ENCODE peak calls at places on chromosomes 3 and 15, in six cellular contexts. B, A, M, J, S and U are unnamed samples.

GRCh38 chr3:184315871-184316661 is 1.7 kb downstream of the EIF4G1 start:
- DNase-seq in B (no peak), A (no peak), M (no peak), J (no peak), S (no peak), U (peak)

GRCh38 chr3:150376001-150376848 is 31.9 kb upstream of the TSC22D2 start:
- DNase-seq in B (no peak), A (no peak), M (no peak), J (no peak), S (no peak), U (no peak)

GRCh38 chr15:74845581-74845980 is 2.6 kb upstream of the ULK3 start:
- DNase-seq in B (no peak), A (no peak), M (no peak), J (no peak), S (no peak), U (no peak)

GRCh38 chr3:100954990-100955389 is 38.2 kb downstream of the ABI3BP start:
- DNase-seq in B (no peak), A (no peak), M (no peak), J (no peak), S (peak), U (peak)

GRCh38 chr3:155617346-155617745 is 127.5 kb downstream of the PLCH1 start:
- DNase-seq in B (no peak), A (no peak), M (no peak), J (no peak), S (no peak), U (no peak)

GRCh38 chr3:106212658-106213222 is 343.9 kb upstream of the CBLB start:
- DNase-seq in B (no peak), A (no peak), M (no peak), J (no peak), S (no peak), U (no peak)

GRCh38 chr3:128649264-128649663 is 1.4 kb downstream of the RPN1 start:
- DNase-seq in B (no peak), A (no peak), M (no peak), J (no peak), S (no peak), U (no peak)

GRCh38 chr15:62726461-62726860 is 316.1 kb upstream of the TPM1 start:
- DNase-seq in B (no peak), A (no peak), M (no peak), J (no peak), S (no peak), U (no peak)

GRCh38 chr15:70091649-70092461 is 5.9 kb downstream of the TLE3 start:
- DNase-seq in B (peak), A (no peak), M (peak), J (peak), S (peak), U (no peak)

GRCh38 chr3:22371592-22372291 is 620.7 kb upstream of the ZNF385D start:
- DNase-seq in B (no peak), A (no peak), M (no peak), J (no peak), S (no peak), U (peak)

GRCh38 chr3:163490119-163490518 is 1588.2 kb downstream of the SI start:
- DNase-seq in B (peak), A (no peak), M (peak), J (peak), S (peak), U (no peak)

GRCh38 chr3:133940536-133940935 is 44.9 kb upstream of the RAB6B start:
- DNase-seq in B (no peak), A (peak), M (peak), J (peak), S (no peak), U (peak)

GRCh38 chr3:85626662-85627061 is 667.9 kb downstream of the CADM2 start:
- DNase-seq in B (no peak), A (no peak), M (no peak), J (no peak), S (no peak), U (no peak)

GRCh38 chr3:66490214-66490613 is 10.6 kb downstream of the LRIG1 start:
- DNase-seq in B (peak), A (peak), M (no peak), J (peak), S (peak), U (no peak)

GRCh38 chr3:12222765-12223485 is 64.2 kb upstream of the TIMP4 start:
- DNase-seq in B (no peak), A (no peak), M (no peak), J (no peak), S (no peak), U (no peak)

GRCh38 chr15:83436513-83437158 is 10.5 kb upstream of the SH3GL3 start:
- DNase-seq in B (no peak), A (no peak), M (no peak), J (no peak), S (no peak), U (no peak)

GRCh38 chr3:127038923-127039581 is 56.1 kb downstream of the PLXNA1 start:
- DNase-seq in B (no peak), A (no peak), M (peak), J (no peak), S (no peak), U (no peak)

GRCh38 chr3:184724662-184725061 is 12.8 kb upstream of the MAGEF1 start:
- DNase-seq in B (no peak), A (no peak), M (no peak), J (no peak), S (no peak), U (no peak)

GRCh38 chr3:74420538-74421128 is 193.8 kb downstream of the CNTN3 start:
- DNase-seq in B (no peak), A (no peak), M (no peak), J (no peak), S (no peak), U (no peak)

GRCh38 chr15:39269352-39269751 is 311.5 kb upstream of the THBS1 start:
- DNase-seq in B (no peak), A (no peak), M (no peak), J (no peak), S (no peak), U (no peak)

GRCh38 chr3:187227658-187228258 is 30.5 kb downstream of the RTP1 start:
- DNase-seq in B (no peak), A (no peak), M (no peak), J (no peak), S (no peak), U (no peak)

GRCh38 chr3:45482829-45483228 is 94.5 kb downstream of the LARS2 start:
- DNase-seq in B (no peak), A (no peak), M (no peak), J (no peak), S (no peak), U (no peak)

GRCh38 chr15:73052679-73053397 is 575 bp downstream of the NEO1 start:
- DNase-seq in B (peak), A (peak), M (peak), J (peak), S (peak), U (peak)

GRCh38 chr3:30475038-30475808 is 131.2 kb upstream of the TGFBR2 start:
- DNase-seq in B (no peak), A (no peak), M (no peak), J (no peak), S (no peak), U (no peak)

GRCh38 chr15:73983773-73984172 is 8.3 kb downstream of the STOML1 start:
- DNase-seq in B (no peak), A (no peak), M (no peak), J (no peak), S (no peak), U (no peak)

GRCh38 chr3:136535906-136536305 is 216.3 kb downstream of the STAG1 start:
- DNase-seq in B (no peak), A (no peak), M (no peak), J (no peak), S (no peak), U (no peak)

GRCh38 chr15:92082217-92082843 is 228.8 kb downstream of the SLCO3A1 start:
- DNase-seq in B (peak), A (no peak), M (no peak), J (peak), S (peak), U (no peak)

GRCh38 chr3:121477589-121477988 is 68.2 kb downstream of the POLQ start:
- DNase-seq in B (no peak), A (no peak), M (no peak), J (no peak), S (no peak), U (no peak)

GRCh38 chr3:66004244-66004643 is 34.5 kb downstream of the MAGI1 start:
- DNase-seq in B (no peak), A (peak), M (no peak), J (no peak), S (no peak), U (no peak)

GRCh38 chr3:17033516-17034168 is 148.9 kb downstream of the PLCL2 start:
- DNase-seq in B (no peak), A (no peak), M (no peak), J (no peak), S (no peak), U (no peak)

GRCh38 chr15:70209499-70209898 is 111.8 kb upstream of the TLE3 start:
- DNase-seq in B (no peak), A (no peak), M (no peak), J (no peak), S (no peak), U (no peak)

GRCh38 chr15:52559583-52559982 is 9.2 kb downstream of the ARPP19 start:
- DNase-seq in B (no peak), A (no peak), M (no peak), J (no peak), S (no peak), U (no peak)

GRCh38 chr3:140499114-140499757 is 178.6 kb upstream of the TRIM42 start:
- DNase-seq in B (no peak), A (no peak), M (no peak), J (no peak), S (no peak), U (no peak)

GRCh38 chr3:132721479-132722164 is 587 bp downstream of the NPHP3 start:
- DNase-seq in B (peak), A (peak), M (peak), J (peak), S (peak), U (peak)

GRCh38 chr15:39248204-39248603 is 332.7 kb upstream of the THBS1 start:
- DNase-seq in B (peak), A (no peak), M (no peak), J (no peak), S (no peak), U (no peak)

GRCh38 chr15:95266481-95267061 is 1035.2 kb downstream of the MCTP2 start:
- DNase-seq in B (no peak), A (no peak), M (no peak), J (no peak), S (no peak), U (no peak)

DNA sequence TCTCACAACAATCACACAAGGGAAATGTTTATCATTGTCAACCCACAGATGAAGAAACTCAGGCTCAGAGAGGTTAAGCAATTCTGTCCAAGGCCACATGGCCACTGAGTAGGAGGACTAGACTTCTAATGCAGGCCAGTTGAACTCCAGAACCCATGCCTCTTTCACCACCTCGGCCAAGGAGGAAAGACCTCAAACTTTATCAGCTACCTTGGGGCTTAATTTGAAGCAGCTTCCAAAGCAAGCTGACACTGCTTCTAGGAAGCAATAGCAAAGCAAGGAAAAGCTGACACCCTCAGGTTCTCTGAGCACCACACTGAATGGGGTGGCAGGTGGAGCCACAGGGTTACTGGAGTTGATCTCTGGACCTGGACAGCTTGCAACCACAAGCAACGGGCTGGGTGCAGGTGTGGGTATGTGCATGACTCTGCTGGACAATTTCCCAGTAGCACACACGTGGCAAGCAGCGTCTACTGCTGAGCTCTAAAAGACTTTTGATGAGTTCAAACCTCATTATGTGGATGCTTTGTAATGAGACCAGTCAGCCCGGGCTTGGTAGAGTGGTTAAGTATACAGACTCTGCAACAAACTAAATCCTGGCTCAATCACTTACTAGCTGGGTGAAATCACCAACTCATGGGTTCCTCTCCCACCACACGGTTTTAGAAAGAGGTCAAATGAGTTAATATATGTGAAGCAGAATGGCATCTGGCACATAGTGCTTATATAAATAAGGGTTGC is 23.1 kb downstream of the CCNL1 start:
- DNase-seq in B (peak), A (peak), M (no peak), J (peak), S (peak), U (no peak)
- TF ChIP-seq POLR2AphosphoS5 in B (no peak), A (no peak), M (no peak), J (no peak), S (peak), U (no peak)

DNA sequence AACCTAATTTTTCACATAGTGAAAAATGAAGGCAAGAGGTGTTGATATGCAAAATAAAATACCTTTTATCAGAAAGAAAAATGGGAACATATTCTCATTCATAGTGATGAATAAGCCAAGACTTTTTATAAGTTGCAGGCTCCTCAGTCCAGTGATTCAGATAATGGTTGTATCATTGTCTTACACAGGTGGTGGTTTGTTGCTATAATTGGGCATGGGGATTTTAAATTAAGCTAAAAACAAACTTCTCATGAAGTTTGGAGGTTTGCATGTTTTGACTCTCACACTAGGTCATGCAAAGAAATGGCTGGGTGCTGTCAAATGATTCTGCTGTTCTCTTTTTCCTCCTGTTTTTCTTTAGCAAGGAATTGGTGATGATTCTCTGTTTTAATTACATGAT is 60.8 kb upstream of the SKIL start:
- DNase-seq in B (no peak), A (no peak), M (no peak), J (no peak), S (no peak), U (no peak)
- TF ChIP-seq POLR2AphosphoS5 in B (no peak), A (no peak), M (no peak), J (no peak), S (no peak), U (no peak)

DNA sequence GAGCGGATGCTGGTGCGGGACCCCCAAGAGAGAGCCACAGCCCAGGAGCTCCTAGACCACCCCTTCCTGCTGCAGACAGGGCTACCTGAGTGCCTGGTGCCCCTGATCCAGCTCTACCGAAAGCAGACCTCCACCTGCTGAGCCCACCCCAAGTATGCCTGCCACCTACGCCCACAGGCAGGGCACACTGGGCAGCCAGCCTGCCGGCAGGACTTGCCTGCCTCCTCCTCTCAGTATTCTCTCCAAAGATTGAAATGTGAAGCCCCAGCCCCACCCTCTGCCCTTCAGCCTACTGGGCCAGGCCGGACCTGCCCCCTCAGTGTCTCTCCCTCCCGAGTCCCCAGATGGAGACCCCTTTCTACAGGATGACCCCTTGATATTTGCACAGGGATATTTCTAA is 6.9 kb downstream of the ANKRD63 start:
- DNase-seq in B (no peak), A (no peak), M (no peak), J (no peak), S (no peak), U (no peak)
- TF ChIP-seq POLR2AphosphoS5 in B (no peak), A (no peak), M (no peak), J (no peak), S (no peak), U (no peak)

DNA sequence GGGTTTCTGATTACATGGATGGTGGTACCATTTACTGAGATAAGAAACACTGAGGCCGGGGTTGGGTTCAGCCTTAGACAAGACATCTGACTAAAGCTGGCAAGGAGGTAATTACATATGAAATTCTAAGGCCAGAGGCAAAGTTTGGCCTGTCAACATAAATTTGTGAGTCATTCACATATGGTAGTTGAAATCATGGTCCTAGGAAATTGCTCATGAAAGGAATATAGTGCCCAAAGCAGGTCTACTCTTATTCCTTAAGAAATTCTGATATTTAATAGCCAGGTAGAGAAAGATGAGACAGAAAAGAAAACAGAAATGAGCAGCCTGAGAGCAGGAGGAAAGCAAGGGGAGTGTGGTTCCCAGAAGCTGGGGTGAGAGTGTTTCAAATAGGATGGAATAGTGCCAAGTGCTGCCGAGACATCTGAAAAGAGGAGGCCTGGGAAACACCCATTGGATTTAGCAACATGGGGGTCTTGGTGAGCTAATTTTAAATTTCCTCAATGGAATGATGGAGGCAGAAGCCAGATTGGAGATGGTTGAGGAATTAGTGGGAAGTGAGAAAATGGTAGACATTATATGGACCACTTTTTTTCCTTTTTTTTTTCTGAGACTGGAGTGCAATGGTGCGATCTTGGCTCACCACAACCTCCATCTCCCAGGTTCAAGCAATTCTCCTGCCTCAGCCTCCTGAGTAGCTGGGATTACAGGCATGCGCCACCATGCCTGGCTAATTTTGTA is 85.0 kb upstream of the NR2E3 start:
- DNase-seq in B (no peak), A (no peak), M (no peak), J (no peak), S (no peak), U (no peak)
- TF ChIP-seq POLR2AphosphoS5 in B (no peak), A (no peak), M (no peak), J (no peak), S (no peak), U (no peak)

DNA sequence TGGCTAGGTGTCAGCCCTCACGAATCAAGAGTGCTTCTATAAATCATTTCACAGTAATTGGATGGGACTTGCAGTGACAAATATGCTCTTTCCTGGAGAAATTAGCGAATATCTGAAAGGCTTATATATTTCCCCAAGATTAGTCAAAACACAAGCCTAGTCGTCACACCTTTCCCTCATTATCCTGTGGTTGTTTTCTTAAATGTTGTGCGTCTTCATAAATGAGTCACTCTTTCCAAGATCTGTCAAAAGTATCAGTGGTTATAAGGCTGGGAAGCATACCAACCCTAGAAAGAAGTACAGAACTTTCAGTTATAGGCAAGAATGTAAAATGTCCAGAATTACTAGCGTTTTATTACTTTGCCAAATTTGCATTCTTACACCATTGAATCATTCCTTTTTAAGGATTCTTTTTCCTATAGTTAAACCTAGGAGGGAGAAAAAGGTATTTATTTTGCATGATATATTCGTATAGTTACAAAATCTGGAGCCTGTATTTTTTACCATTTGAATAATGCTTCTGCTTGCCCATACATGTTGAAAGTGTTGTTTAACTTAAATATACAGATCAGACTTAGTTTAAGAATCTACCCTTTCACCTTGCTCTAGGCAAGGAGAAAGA is 33.6 kb downstream of the TMEM212 start:
- DNase-seq in B (no peak), A (no peak), M (no peak), J (no peak), S (no peak), U (no peak)
- TF ChIP-seq POLR2AphosphoS5 in B (no peak), A (no peak), M (no peak), J (no peak), S (no peak), U (no peak)

GRCh38 chr15:64105113-64105704 is 9.4 kb downstream of the SNX1 start:
- DNase-seq in B (peak), A (no peak), M (no peak), J (no peak), S (no peak), U (no peak)
- TF ChIP-seq POLR2AphosphoS5 in B (peak), A (no peak), M (no peak), J (no peak), S (peak), U (no peak)